ENCODE peak calls at places on chromosome 16, in five cellular contexts. B is GM12878, E is HepG2, Y is SK-N-SH, M is K562. P is an unnamed sample.

GRCh38 chr16:9123871-9124270 is 32.4 kb downstream of the HAPSTR1 start:
- DNase-seq in B (no peak), E (no peak), Y (no peak), M (no peak), P (no peak)

GRCh38 chr16:65666132-65666869 is 544.4 kb upstream of the CDH11 start:
- DNase-seq in B (no peak), E (peak), Y (no peak), M (no peak), P (no peak)

GRCh38 chr16:9309844-9310243 is 218.4 kb downstream of the HAPSTR1 start:
- DNase-seq in B (no peak), E (no peak), Y (no peak), M (no peak), P (no peak)

GRCh38 chr16:11327277-11328171 is 17.7 kb upstream of the RMI2 start:
- DNase-seq in B (peak), E (no peak), Y (no peak), M (no peak), P (no peak)

GRCh38 chr16:17026600-17027242 is 444.0 kb downstream of the XYLT1 start:
- DNase-seq in B (peak), E (no peak), Y (no peak), M (no peak), P (no peak)

GRCh38 chr16:48997946-48998345 is 283.7 kb downstream of the CBLN1 start:
- DNase-seq in B (no peak), E (no peak), Y (no peak), M (no peak), P (no peak)

GRCh38 chr16:83847371-83848225 is 39.8 kb downstream of the HSBP1 start:
- DNase-seq in B (no peak), E (no peak), Y (peak), M (no peak), P (no peak)

GRCh38 chr16:16982614-16983013 is 488.1 kb downstream of the XYLT1 start:
- DNase-seq in B (no peak), E (no peak), Y (no peak), M (no peak), P (no peak)

GRCh38 chr16:83253526-83253925 is 554.3 kb upstream of the HSBP1 start:
- DNase-seq in B (no peak), E (no peak), Y (no peak), M (no peak), P (no peak)

GRCh38 chr16:85205747-85206471 is 93.6 kb upstream of the CIBAR2 start:
- DNase-seq in B (no peak), E (peak), Y (peak), M (peak), P (no peak)
- TF ChIP-seq FOXM1 in B (no peak), E (no peak), Y (no peak), M (no peak), P (no peak)

GRCh38 chr16:4886151-4886550 is 38.9 kb downstream of the UBN1 start:
- DNase-seq in B (no peak), E (no peak), Y (no peak), M (peak), P (no peak)

GRCh38 chr16:4890686-4891085 is 43.4 kb downstream of the UBN1 start:
- DNase-seq in B (no peak), E (no peak), Y (no peak), M (no peak), P (no peak)

GRCh38 chr16:4890026-4890425 is 42.7 kb downstream of the UBN1 start:
- DNase-seq in B (no peak), E (no peak), Y (no peak), M (no peak), P (no peak)

GRCh38 chr16:4891097-4891885 is 44.0 kb downstream of the UBN1 start:
- DNase-seq in B (no peak), E (no peak), Y (no peak), M (no peak), P (no peak)

GRCh38 chr16:4888428-4889135 is 41.3 kb downstream of the UBN1 start:
- DNase-seq in B (no peak), E (no peak), Y (no peak), M (no peak), P (no peak)
- TF ChIP-seq FOXM1 in B (no peak), E (no peak), Y (no peak), M (no peak), P (no peak)

DNA sequence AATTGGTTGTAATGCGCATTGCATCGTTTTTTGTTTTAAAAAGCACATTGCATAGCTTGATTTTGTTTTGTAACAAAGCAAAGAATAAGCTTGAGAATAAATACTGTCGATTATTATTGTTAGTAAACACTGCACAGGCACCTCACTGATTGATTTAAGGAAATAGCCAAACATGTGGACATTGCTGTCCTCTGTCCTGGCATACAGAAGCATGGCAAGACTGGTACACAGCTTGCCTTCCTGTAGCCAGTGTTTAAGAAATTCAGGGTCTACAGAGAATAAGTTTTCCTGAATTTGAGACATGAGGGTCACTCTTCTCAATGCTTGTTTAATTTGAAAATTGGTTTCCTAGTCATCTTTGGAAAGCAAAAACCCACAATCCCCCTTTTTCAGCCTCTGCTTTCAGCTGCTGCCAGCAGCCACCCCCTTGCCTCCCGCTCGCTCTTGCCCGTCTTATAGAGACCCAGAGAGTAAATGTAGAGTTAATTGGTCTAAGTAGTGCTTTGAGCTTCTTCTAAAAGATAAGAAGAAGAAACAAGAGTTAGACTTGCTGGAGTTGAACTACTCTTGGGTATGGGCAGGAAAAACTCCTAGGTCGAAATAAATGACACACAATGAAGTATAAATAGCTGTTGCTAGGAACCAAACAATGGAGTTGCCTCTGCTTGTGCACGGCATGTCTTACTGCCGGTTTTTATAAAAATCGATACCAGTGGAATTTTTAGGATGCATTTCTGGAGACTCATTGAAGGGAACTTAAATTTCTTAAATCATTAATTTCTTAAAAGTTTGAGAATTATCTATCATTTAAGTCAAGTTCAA is 116.6 kb downstream of the MRTFB start:
- DNase-seq in B (no peak), E (no peak), Y (no peak), M (no peak), P (no peak)
- TF ChIP-seq FOXM1 in B (no peak), E (no peak), Y (no peak), M (no peak), P (no peak)

DNA sequence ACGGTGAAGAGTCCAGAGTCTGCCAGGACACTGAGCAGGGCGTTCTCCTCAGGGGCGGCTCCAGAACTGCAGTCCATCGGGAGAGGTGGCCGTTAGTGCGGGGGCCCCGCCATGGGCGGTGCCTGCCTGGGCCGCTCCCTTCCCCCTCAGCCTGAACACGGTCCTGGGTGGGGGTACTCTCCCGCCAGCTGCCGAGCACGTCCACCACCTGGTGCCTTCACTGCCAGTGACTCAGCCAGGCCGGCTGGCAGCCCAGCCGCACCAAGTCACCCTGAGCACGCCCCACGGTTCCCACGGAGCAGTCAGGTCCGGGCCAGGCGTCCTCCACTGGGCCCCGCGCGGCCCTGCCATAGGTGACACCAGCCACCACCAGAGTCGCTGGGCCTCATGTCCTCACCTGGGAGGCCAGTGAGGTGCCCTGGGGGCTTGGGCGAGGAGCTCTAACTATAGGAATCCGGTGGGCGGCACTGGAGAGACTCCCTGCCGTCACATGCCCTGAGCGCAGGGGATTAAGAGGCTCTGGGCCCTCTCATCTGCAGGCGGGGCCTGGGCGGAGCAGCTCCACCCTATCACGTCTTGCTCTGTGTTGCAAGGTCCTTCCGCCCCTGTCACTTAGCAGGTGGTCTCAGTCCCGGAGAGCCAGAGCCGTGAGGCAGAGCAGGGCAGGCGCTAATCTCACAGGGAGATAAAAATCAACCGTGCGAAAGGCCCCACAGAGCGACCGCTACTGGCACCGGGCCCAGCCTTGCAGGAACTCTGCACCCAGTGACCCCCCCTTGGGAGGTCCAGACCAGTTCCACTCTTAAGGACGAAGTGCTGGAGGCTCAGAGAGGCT is 14.3 kb downstream of the PIEZO1 start:
- DNase-seq in B (no peak), E (peak), Y (peak), M (peak), P (peak)
- TF ChIP-seq FOXM1 in B (no peak), E (no peak), Y (no peak), M (no peak), P (no peak)

DNA sequence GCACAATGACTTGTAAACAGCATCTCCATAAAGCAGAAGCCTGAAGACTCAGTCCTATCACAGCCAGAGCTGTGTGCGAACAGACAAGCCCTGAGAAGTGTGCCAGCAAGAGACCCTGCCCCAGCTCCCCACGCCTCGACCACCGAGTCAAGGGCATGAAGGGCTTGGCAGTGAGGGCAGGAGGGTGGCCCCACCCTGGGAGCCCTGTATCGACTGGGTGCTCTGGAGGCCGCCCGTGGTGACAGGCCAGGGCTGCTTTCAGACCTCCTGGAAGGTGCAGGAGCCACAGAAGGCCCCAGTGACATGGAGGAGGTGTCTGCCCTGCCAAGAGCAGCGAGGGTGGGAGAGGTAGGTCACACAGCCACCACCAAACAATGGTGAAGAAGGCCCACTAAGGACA is 103.6 kb downstream of the ANKRD11 start:
- DNase-seq in B (no peak), E (no peak), Y (no peak), M (no peak), P (no peak)
- TF ChIP-seq FOXM1 in B (no peak), E (no peak), Y (no peak), M (no peak), P (no peak)

GRCh38 chr16:85263214-85263613 is 150.9 kb upstream of the CIBAR2 start:
- DNase-seq in B (no peak), E (no peak), Y (no peak), M (no peak), P (no peak)

GRCh38 chr16:85261205-85261604 is 148.9 kb upstream of the CIBAR2 start:
- DNase-seq in B (no peak), E (no peak), Y (no peak), M (no peak), P (no peak)

GRCh38 chr16:85259831-85260165 is 147.5 kb upstream of the CIBAR2 start:
- DNase-seq in B (no peak), E (no peak), Y (peak), M (no peak), P (no peak)

GRCh38 chr16:85262558-85263196 is 150.4 kb upstream of the CIBAR2 start:
- DNase-seq in B (no peak), E (no peak), Y (no peak), M (no peak), P (no peak)

GRCh38 chr16:85261657-85262557 is 149.6 kb upstream of the CIBAR2 start:
- DNase-seq in B (no peak), E (no peak), Y (no peak), M (peak), P (no peak)
- TF ChIP-seq FOXM1 in B (no peak), E (no peak), Y (no peak), M (peak), P (no peak)

DNA sequence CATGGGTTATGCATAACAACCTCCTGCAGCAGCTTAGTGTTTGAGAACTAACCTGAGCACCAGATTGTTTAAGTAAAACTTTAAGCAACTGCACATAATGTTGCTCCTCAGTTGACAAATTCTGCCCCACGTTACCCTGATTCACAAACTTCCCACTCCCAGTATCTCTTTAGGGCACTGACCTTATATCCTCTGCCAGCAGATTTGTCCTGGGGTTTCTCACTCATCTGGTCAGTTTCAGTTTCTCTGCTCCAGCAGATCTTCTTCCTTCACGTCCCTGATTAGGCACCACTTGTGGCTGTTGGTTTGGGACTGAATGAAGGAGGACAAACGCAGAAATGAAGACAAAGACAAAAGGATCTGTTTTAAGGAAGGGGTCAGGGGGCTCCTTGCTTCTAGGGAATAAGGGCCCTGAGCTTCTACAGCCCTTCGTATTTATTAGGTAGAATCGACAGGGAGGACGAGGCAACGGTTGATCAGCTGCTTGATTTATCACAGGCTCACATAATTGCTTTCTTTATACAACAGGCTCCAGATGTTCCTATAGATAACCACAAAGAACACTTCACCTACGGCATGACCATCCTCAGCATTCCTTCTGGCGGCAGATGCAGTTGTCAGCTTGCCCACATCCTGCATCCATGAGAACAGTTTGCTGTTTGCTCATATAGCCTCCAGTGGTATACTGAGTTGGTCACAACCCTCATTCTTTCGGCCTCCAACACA is 13.5 kb upstream of the ZNF689 start:
- DNase-seq in B (no peak), E (no peak), Y (no peak), M (no peak), P (no peak)
- TF ChIP-seq FOXM1 in B (no peak), E (no peak), Y (no peak), M (no peak), P (no peak)

GRCh38 chr16:66901626-66902025 is 17.1 kb downstream of the CDH16 start:
- DNase-seq in B (no peak), E (no peak), Y (no peak), M (no peak), P (no peak)

GRCh38 chr16:66899310-66899944 is 19.1 kb downstream of the PDP2 start:
- DNase-seq in B (no peak), E (no peak), Y (peak), M (no peak), P (no peak)

GRCh38 chr16:66898933-66899309 is 18.6 kb downstream of the PDP2 start:
- DNase-seq in B (no peak), E (no peak), Y (no peak), M (no peak), P (no peak)

GRCh38 chr16:66900721-66901441 is 17.8 kb downstream of the CDH16 start:
- DNase-seq in B (no peak), E (no peak), Y (peak), M (peak), P (no peak)

GRCh38 chr16:66899945-66900688 is 18.6 kb downstream of the CDH16 start:
- DNase-seq in B (no peak), E (peak), Y (peak), M (peak), P (peak)
- TF ChIP-seq FOXM1 in B (no peak), E (no peak), Y (no peak), M (no peak), P (no peak)

GRCh38 chr16:82043680-82044584 is 8.9 kb downstream of the HSD17B2 start:
- DNase-seq in B (no peak), E (no peak), Y (no peak), M (no peak), P (no peak)
- TF ChIP-seq FOXM1 in B (no peak), E (no peak), Y (no peak), M (no peak), P (no peak)